ENCODE peak calls at places on chromosomes 11 and 22, in four cellular contexts. I, P, O and T are unnamed samples.

GRCh38 chr11:117713676-117714075 is 83.3 kb downstream of the DSCAML1 start:
- DNase-seq in I (no peak), P (no peak), O (no peak), T (no peak)

GRCh38 chr11:13206086-13206640 is 71.4 kb upstream of the BMAL1 start:
- DNase-seq in I (no peak), P (no peak), O (no peak), T (no peak)

GRCh38 chr11:303359-303758 is 4.0 kb upstream of the IFITM5 start:
- DNase-seq in I (no peak), P (no peak), O (no peak), T (no peak)

GRCh38 chr11:17718510-17718962 is 835 bp upstream of the MYOD1 start:
- DNase-seq in I (no peak), P (no peak), O (no peak), T (no peak)

GRCh38 chr11:17703951-17704350 is 15.4 kb upstream of the MYOD1 start:
- DNase-seq in I (no peak), P (no peak), O (no peak), T (no peak)

GRCh38 chr11:60950933-60951610 is 904 bp downstream of the SLC15A3 start:
- DNase-seq in I (no peak), P (no peak), O (no peak), T (no peak)

GRCh38 chr11:2929511-2929879 is 275 bp upstream of the PHLDA2 start:
- DNase-seq in I (peak), P (no peak), O (no peak), T (peak)

GRCh38 chr11:112277937-112278336 is 17.3 kb upstream of the PLET1 start:
- DNase-seq in I (no peak), P (no peak), O (no peak), T (no peak)

GRCh38 chr11:112655386-112655785 is 305.8 kb upstream of the NCAM1 start:
- DNase-seq in I (peak), P (no peak), O (no peak), T (no peak)

GRCh38 chr11:103872748-103873147 is 163.7 kb upstream of the DDI1 start:
- DNase-seq in I (no peak), P (no peak), O (no peak), T (no peak)

GRCh38 chr11:60994450-60995135 is 23.1 kb downstream of the CD6 start:
- DNase-seq in I (no peak), P (no peak), O (no peak), T (no peak)

GRCh38 chr11:2590951-2591754 is 108.6 kb downstream of the KCNQ1OT1 start:
- DNase-seq in I (no peak), P (no peak), O (no peak), T (no peak)

GRCh38 chr11:20443596-20443995 is 56.1 kb downstream of the PRMT3 start:
- DNase-seq in I (no peak), P (no peak), O (no peak), T (no peak)

GRCh38 chr22:30014244-30014643 is 66.0 kb upstream of the HORMAD2 start:
- DNase-seq in I (no peak), P (no peak), O (no peak), T (no peak)

GRCh38 chr11:67060111-67060522 is 3.5 kb downstream of the RHOD start:
- DNase-seq in I (no peak), P (no peak), O (no peak), T (peak)

GRCh38 chr11:17015639-17016125 is 1.5 kb upstream of the PLEKHA7 start:
- DNase-seq in I (peak), P (peak), O (no peak), T (no peak)

GRCh38 chr11:76672431-76673163 is 2.0 kb upstream of the LRRC32 start:
- DNase-seq in I (no peak), P (no peak), O (no peak), T (no peak)

GRCh38 chr11:82191690-82192089 is 542.0 kb downstream of the FAM181B start:
- DNase-seq in I (no peak), P (no peak), O (no peak), T (no peak)